ENCODE peak calls at places on chromosomes 3 and 15, in four cellular contexts. P is HCT116, G is pancreas, J is Caco-2. V is an unnamed sample. For H3K4me1, the result is how much of the 10 kb centered on the place peaks cover.

GRCh38 chr15:37101634-37102314 is 1.4 kb upstream of the MEIS2 start:
- DNase-seq in G (peak), P (peak), J (peak), V (peak)

GRCh38 chr15:73069109-73069508 is 16.8 kb downstream of the NEO1 start:
- DNase-seq in P (no peak), J (no peak), G (no peak), V (no peak)

GRCh38 chr15:76183906-76184639 is 124.3 kb downstream of the TMEM266 start:
- DNase-seq in P (no peak), G (no peak), J (no peak), V (no peak)

GRCh38 chr3:65785065-65785645 is 253.6 kb downstream of the MAGI1 start:
- DNase-seq in J (no peak), G (no peak), P (peak), V (peak)

GRCh38 chr3:188361888-188362287 is 207.9 kb downstream of the LPP start:
- DNase-seq in G (no peak), P (no peak), J (no peak), V (no peak)

GRCh38 chr15:89196994-89197393 is 24.4 kb downstream of the RLBP1 start:
- DNase-seq in J (no peak), P (no peak), G (peak), V (no peak)

GRCh38 chr3:115363071-115363470 is 216.0 kb upstream of the ZBTB20 start:
- DNase-seq in G (no peak), P (no peak), J (no peak), V (no peak)

GRCh38 chr3:46715507-46716175 is 2.0 kb downstream of the PRSS50 start:
- DNase-seq in G (no peak), P (no peak), J (peak), V (no peak)

GRCh38 chr3:131142580-131142979 is 115.9 kb downstream of the NEK11 start:
- DNase-seq in G (no peak), J (no peak), P (no peak), V (no peak)

GRCh38 chr3:171890398-171890797 is 47.2 kb downstream of the TMEM212 start:
- DNase-seq in G (no peak), P (no peak), J (no peak), V (no peak)

GRCh38 chr3:157429703-157430102 is 6.9 kb upstream of the PTX3 start:
- DNase-seq in P (no peak), J (no peak), G (no peak), V (no peak)

GRCh38 chr3:13022348-13023250 is 50.6 kb downstream of the IQSEC1 start:
- DNase-seq in G (peak), P (no peak), J (no peak), V (no peak)

GRCh38 chr15:73753250-73754130 is at the start of gene INSYN1:
- DNase-seq in P (no peak), G (peak), J (no peak), V (peak)

GRCh38 chr15:45543051-45543450 is 20.5 kb upstream of the SLC30A4 start:
- DNase-seq in G (no peak), P (no peak), J (no peak), V (no peak)

GRCh38 chr3:43869491-43869890 is 178.8 kb downstream of the ABHD5 start:
- DNase-seq in J (no peak), P (no peak), G (no peak), V (no peak)

GRCh38 chr3:73141531-73141930 is 80.1 kb downstream of the EBLN2 start:
- DNase-seq in P (no peak), J (no peak), G (no peak), V (no peak)

GRCh38 chr3:14548321-14548729 is 8.2 kb upstream of the GRIP2 start:
- DNase-seq in P (peak), J (peak), G (peak), V (peak)

GRCh38 chr15:39362832-39363561 is 217.9 kb upstream of the THBS1 start:
- DNase-seq in J (no peak), P (no peak), G (no peak), V (no peak)

GRCh38 chr15:59691194-59691805 is 2.2 kb upstream of the BNIP2 start:
- DNase-seq in J (no peak), G (no peak), P (peak), V (no peak)

GRCh38 chr3:7445331-7445730 is 584.4 kb downstream of the GRM7 start:
- DNase-seq in J (no peak), G (no peak), P (no peak), V (no peak)

GRCh38 chr3:40137586-40138295 is 171.8 kb upstream of the EIF1B start:
- DNase-seq in P (no peak), J (no peak), G (no peak), V (no peak)

GRCh38 chr15:45139770-45140169 is 10.0 kb downstream of the DUOX1 start:
- DNase-seq in P (no peak), J (no peak), G (no peak), V (no peak)

GRCh38 chr3:183619624-183620274 is 15.7 kb upstream of the KLHL24 start:
- DNase-seq in J (no peak), G (no peak), P (no peak), V (no peak)

GRCh38 chr3:165195628-165196576 is at the start of gene SLITRK3:
- DNase-seq in P (no peak), G (no peak), J (no peak), V (no peak)

GRCh38 chr3:112640864-112641751 is at the start of gene CCDC80:
- DNase-seq in G (no peak), P (peak), J (peak), V (no peak)

GRCh38 chr3:23002846-23003800 is 200.0 kb upstream of the UBE2E2 start:
- DNase-seq in J (no peak), G (no peak), P (no peak), V (peak)

GRCh38 chr15:79954659-79955058 is 16.3 kb downstream of the BCL2A1 start:
- DNase-seq in P (no peak), G (no peak), J (no peak), V (no peak)

GRCh38 chr15:79957741-79958140 is 13.3 kb downstream of the BCL2A1 start:
- DNase-seq in P (no peak), G (no peak), J (no peak), V (no peak)

GRCh38 chr15:79952329-79952728 is 18.7 kb downstream of the BCL2A1 start:
- DNase-seq in G (no peak), J (no peak), P (no peak), V (no peak)

GRCh38 chr15:79953951-79954444 is 17.0 kb downstream of the BCL2A1 start:
- DNase-seq in G (no peak), J (no peak), P (no peak), V (no peak)

DNA sequence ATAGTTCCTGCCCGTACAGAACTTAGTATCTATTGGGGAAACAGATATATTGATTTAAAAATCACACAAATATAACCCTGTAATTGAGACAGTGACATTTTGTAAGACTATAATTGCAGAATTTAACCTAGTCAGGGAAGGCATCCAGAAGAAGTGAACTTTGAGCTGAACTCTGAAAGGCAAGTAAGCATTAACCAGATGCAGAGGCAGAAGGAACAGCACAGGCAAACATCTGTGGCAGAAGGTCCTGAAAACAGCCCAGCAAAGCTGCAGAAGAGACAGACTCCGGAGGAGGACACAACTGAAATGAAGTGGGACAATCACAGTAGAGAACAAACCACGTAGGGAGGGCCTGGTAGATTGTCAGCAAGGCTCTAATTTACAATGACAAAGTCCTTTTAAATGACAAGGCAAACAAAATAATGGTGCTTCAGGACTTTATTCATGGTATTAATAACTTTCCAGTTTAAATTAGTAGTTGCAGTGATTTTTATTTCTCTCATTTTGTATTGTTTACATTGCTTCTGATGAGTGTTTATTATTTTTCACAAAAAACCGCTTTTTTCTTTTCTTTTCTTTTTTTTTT is 14.5 kb downstream of the BCL2A1 start:
- DNase-seq in G (no peak), P (no peak), J (no peak), V (no peak)
- H3K4me1 ChIP-seq in G (under half), P (under half), J (under half), V (under half)

GRCh38 chr3:179933872-179934271 is 102.9 kb downstream of the PEX5L start:
- DNase-seq in P (no peak), J (no peak), G (no peak), V (no peak)
- H3K4me1 ChIP-seq in P (under half), J (under half), G (under half), V (under half)

DNA sequence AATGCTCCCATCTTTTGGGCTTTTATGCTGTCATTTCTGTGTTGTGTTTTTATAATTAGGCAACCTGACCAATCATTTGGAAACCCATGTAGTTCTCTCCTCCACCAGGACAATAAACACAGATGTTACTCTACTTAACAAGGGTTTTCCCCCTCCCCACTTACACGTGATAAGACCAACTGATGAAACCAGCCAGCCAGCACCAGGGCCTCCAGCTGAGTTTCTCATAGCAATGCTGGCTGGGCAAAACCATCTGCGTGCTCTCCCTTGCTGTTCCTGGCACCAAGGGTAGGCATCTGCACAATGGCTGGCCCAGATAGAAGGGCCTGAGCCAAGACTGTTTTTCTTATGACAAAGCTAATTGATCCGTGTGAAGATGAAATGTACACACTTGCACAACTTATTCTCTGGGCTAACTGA is 310.4 kb downstream of the PLCL2 start:
- DNase-seq in P (no peak), G (peak), J (no peak), V (no peak)
- H3K4me1 ChIP-seq in P (under half), G (under half), J (under half), V (under half)

GRCh38 chr15:78050441-78050809 is 27.1 kb downstream of the TBC1D2B start:
- DNase-seq in J (no peak), P (no peak), G (no peak), V (no peak)

GRCh38 chr15:78046796-78047341 is 30.6 kb downstream of the TBC1D2B start:
- DNase-seq in G (no peak), J (no peak), P (no peak), V (peak)

GRCh38 chr15:78049691-78050440 is 27.6 kb downstream of the TBC1D2B start:
- DNase-seq in P (no peak), G (no peak), J (no peak), V (no peak)

GRCh38 chr15:78047631-78048409 is 29.7 kb downstream of the TBC1D2B start:
- DNase-seq in G (no peak), P (no peak), J (no peak), V (no peak)

GRCh38 chr15:78048410-78048946 is 29.0 kb downstream of the TBC1D2B start:
- DNase-seq in P (no peak), G (no peak), J (no peak), V (no peak)
- H3K4me1 ChIP-seq in P (under half), G (under half), J (under half), V (under half)

GRCh38 chr15:31346367-31347066 is 19.9 kb downstream of the KLF13 start:
- DNase-seq in P (no peak), J (no peak), G (no peak), V (no peak)
- H3K4me1 ChIP-seq in P (under half), J (under half), G (under half), V (under half)

GRCh38 chr3:181886676-181887075 is 175.0 kb downstream of the SOX2 start:
- DNase-seq in J (no peak), G (no peak), P (no peak), V (peak)
- H3K4me1 ChIP-seq in J (under half), G (under half), P (under half), V (under half)

DNA sequence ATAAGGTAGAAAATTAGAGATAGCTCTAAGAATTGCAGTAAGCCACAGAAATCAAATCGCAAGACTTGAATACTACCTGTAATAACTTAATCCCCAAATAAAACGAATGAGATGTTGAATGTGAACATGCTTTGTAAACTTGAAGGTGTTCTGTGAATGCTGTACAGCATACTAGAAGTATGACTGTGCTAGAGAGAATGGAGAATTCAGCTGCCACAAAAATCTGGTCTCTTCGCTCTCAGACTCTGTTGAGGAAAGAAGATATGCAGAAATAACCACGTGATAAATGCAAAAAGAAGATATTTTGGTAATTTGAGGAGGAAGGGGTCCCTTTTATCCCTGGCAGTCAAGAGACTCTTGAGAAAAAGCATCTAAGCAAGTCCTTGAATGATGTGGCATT is 37.3 kb downstream of the ZBTB38 start:
- DNase-seq in P (no peak), J (no peak), G (no peak), V (no peak)
- H3K4me1 ChIP-seq in P (under half), J (under half), G (under half), V (under half)

DNA sequence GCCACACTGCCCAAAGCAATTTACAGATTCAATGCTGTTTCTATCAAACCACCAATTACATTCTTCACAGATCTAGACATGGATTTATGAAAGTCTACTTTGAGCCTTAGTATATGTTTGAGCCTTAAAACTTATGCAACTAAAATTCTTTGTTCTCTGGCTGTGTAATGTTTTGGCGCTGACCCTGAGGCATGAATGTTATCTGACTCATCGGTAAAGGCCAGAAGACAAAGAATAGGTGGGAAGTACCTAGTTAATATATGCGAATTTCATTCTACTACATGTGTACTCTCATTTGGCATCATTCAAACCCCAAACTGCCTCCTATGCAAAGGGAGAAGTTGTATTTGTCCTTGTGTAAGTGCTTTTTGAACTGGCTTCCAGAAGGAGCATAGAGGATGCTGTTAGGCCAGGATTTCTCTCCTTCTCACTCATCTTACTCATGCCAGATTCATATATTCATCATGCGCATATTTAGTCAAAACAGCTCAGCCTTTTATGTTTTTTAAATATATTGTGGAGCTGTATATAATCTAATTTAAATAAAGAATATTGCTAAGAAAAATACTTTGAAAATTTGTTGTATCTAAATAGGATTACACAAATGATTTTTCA is 204.2 kb downstream of the NFKBIZ start:
- DNase-seq in P (no peak), G (no peak), J (no peak), V (no peak)
- H3K4me1 ChIP-seq in P (under half), G (under half), J (under half), V (under half)

DNA sequence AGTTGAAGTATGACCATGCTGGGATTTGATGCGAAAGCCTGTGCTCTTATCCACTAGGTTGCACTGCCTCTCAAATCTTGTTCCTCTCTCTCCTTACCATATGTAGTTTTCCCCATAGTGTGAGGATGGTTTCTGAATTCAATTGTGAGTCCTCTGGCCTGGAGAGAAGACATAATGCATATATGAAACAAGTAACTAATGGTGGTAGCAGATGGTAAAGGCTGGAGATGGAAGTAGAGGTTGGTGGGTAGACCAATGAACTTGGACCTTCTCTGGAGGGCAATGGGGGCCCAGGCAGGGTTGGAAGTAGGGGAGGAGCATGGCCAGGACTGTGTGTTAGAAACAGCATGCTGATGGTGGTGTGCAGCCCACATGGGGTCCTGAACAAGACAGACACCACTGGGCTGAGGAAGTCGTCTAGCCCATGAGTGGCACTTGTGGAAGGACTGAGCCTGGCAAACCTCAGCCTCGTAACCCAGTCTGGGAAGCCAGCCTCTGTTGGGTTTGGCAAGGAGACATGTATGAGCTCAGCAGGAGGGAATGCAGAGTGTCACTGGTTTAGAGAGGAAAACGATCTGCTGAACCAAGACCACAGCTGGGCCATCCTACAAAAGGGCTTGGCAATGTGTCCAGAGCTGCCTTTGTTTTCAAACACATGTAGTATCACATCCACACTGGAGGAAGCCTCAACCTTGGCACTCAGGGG is 18.5 kb upstream of the LMCD1 start:
- DNase-seq in J (no peak), P (no peak), G (peak), V (peak)
- H3K4me1 ChIP-seq in J (under half), P (under half), G (under half), V (under half)

GRCh38 chr15:53447742-53448141 is 311.7 kb downstream of the WDR72 start:
- DNase-seq in P (no peak), J (no peak), G (no peak), V (no peak)
- H3K4me1 ChIP-seq in P (under half), J (under half), G (under half), V (under half)